ENCODE peak calls at places on chromosome 7, in five cellular contexts. R is pancreas, G is hepatocyte, U is neural progenitor cell, B is AG10803. Z is an unnamed sample.
A peak's percentile ranks its signal among the peaks of the same experiment; 100 is the strongest.

GRCh38 chr7:7181519-7182155 is 707 bp upstream of the C1GALT1 start:
- DNase-seq in R (no peak), G (peak; percentile 77), U (peak; percentile 49), B (peak; percentile 34), Z (no peak)

GRCh38 chr7:25894902-25895791 is 256.9 kb upstream of the NFE2L3 start:
- DNase-seq in R (peak; percentile 80), G (peak; percentile 78), U (peak; percentile 78), B (peak; percentile 11), Z (peak; percentile 15)

GRCh38 chr7:7327423-7327822 is 145.1 kb downstream of the C1GALT1 start:
- DNase-seq in R (no peak), G (no peak), U (no peak), B (no peak), Z (no peak)

GRCh38 chr7:140494877-140495276 is 15.6 kb upstream of the MKRN1 start:
- DNase-seq in R (no peak), G (no peak), U (no peak), B (no peak), Z (no peak)

GRCh38 chr7:135333196-135333595 is 99.6 kb downstream of the STRA8 start:
- DNase-seq in R (no peak), G (no peak), U (no peak), B (no peak), Z (no peak)

GRCh38 chr7:30256459-30256858 is 27.9 kb upstream of the ZNRF2 start:
- DNase-seq in R (no peak), G (no peak), U (no peak), B (no peak), Z (no peak)

GRCh38 chr7:113197274-113197673 is 78.9 kb upstream of the SMIM30 start:
- DNase-seq in R (no peak), G (no peak), U (no peak), B (peak; percentile 78), Z (peak; percentile 80)

GRCh38 chr7:113710310-113711106 is 208.3 kb downstream of the PPP1R3A start:
- DNase-seq in R (no peak), G (peak; percentile 88), U (peak; percentile 83), B (peak; percentile 80), Z (peak; percentile 86)

GRCh38 chr7:5692112-5692844 is 89.2 kb downstream of the RNF216 start:
- DNase-seq in R (no peak), G (peak; percentile 80), U (no peak), B (peak; percentile 100), Z (peak; percentile 97)

GRCh38 chr7:2641406-2642393 is 9.9 kb downstream of the TTYH3 start:
- DNase-seq in R (peak; percentile 85), G (peak; percentile 87), U (peak; percentile 94), B (peak; percentile 99), Z (peak; percentile 98)

GRCh38 chr7:5296627-5297226 is 14.0 kb downstream of the SLC29A4 start:
- DNase-seq in R (no peak), G (peak; percentile 32), U (peak; percentile 95), B (no peak), Z (no peak)

GRCh38 chr7:135917721-135918120 is 59.4 kb downstream of the MTPN start:
- DNase-seq in R (no peak), G (no peak), U (no peak), B (no peak), Z (no peak)

GRCh38 chr7:37193775-37194135 is 254.9 kb downstream of the ELMO1 start:
- DNase-seq in R (no peak), G (no peak), U (no peak), B (no peak), Z (no peak)

GRCh38 chr7:142812437-142813215 is 41.9 kb downstream of the PRSS2 start:
- DNase-seq in R (no peak), G (no peak), U (no peak), B (no peak), Z (no peak)

GRCh38 chr7:34740840-34741239 is 82.8 kb downstream of the NPSR1 start:
- DNase-seq in R (no peak), G (no peak), U (no peak), B (no peak), Z (no peak)

GRCh38 chr7:141568227-141568626 is 17.0 kb downstream of the AGK start:
- DNase-seq in R (no peak), G (no peak), U (no peak), B (no peak), Z (no peak)

GRCh38 chr7:99196536-99197288 is 11.2 kb downstream of the KPNA7 start:
- DNase-seq in R (no peak), G (no peak), U (no peak), B (peak; percentile 17), Z (peak; percentile 23)

GRCh38 chr7:98719396-98719795 is 102.3 kb downstream of the NPTX2 start:
- DNase-seq in R (no peak), G (no peak), U (no peak), B (no peak), Z (no peak)

GRCh38 chr7:151745090-151745638 is 131.8 kb downstream of the PRKAG2 start:
- DNase-seq in R (peak; percentile 79), G (peak; percentile 91), U (no peak), B (peak; percentile 54), Z (peak; percentile 70)

GRCh38 chr7:40899151-40899550 is 764.3 kb downstream of the SUGCT start:
- DNase-seq in R (no peak), G (no peak), U (no peak), B (no peak), Z (no peak)

GRCh38 chr7:2263176-2263575 is 21.1 kb downstream of the NUDT1 start:
- DNase-seq in R (no peak), G (no peak), U (no peak), B (no peak), Z (no peak)

GRCh38 chr7:112226701-112227276 is 20.3 kb downstream of the ZNF277 start:
- DNase-seq in R (no peak), G (no peak), U (no peak), B (no peak), Z (no peak)

GRCh38 chr7:64978497-64979203 is 12.2 kb downstream of the ZNF117 start:
- DNase-seq in R (no peak), G (no peak), U (no peak), B (no peak), Z (no peak)
- H3K4me3 ChIP-seq in R (no peak overlapping the region), G (no peak overlapping the region), U (no peak overlapping the region), B (no peak overlapping the region), Z (no peak overlapping the region)

DNA sequence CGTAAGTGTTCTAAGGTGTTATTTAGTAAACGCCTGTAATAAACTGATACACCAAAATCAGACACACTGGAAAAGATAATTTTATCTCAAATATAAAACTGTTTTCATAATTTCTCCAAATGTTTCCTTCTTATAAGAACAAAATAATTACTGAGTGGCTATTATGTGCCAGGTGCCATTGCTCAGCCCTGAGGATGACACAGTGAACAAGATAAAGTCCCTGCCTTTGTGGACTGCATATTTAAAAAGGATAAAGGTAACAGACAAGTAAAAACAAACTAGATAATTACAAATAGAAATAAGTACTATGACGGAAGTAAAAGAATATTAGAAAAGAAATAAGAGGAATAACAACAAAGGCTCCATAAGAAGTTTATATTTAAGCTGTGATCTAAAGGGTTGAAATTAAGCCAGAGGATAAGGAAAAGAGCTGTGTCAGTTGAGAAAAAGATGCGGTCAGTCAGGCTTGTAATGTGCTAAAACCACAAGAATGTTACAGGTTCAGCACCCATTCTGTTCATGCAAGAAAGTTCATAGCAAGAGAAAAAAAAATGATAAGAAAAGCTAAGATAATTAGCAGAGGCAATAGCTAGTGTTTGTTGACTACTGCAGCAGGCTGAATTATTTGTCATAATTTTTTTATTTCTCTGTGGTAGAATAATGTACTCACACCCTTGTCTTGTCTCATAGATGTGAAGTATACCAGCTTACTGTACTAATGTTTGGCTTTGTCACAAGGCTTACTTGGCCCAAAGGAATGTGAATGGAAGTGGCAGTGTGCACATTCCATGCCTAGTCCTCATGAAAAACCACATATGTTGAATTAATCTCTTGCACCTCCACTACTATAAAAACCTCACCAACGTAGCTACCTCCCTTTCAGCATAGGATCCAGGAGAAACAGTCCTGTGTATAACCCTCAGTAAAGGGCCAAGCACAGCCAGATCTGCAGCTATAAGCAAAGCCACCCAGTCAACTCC is 75.1 kb downstream of the CRPPA start:
- DNase-seq in R (no peak), G (no peak), U (no peak), B (peak; percentile 85), Z (peak; percentile 91)
- H3K4me3 ChIP-seq in R (no peak overlapping the region), G (no peak overlapping the region), U (no peak overlapping the region), B (no peak overlapping the region), Z (no peak overlapping the region)

GRCh38 chr7:20238268-20238753 is 21.1 kb upstream of the MACC1 start:
- DNase-seq in R (no peak), G (no peak), U (no peak), B (no peak), Z (no peak)
- H3K4me3 ChIP-seq in R (no peak overlapping the region), G (no peak overlapping the region), U (no peak overlapping the region), B (no peak overlapping the region), Z (no peak overlapping the region)

GRCh38 chr7:44275829-44276570 is 49.4 kb downstream of the CAMK2B start:
- DNase-seq in R (peak; percentile 6), G (peak; percentile 71), U (peak; percentile 94), B (no peak), Z (no peak)
- H3K4me3 ChIP-seq in R (no peak overlapping the region), G (no peak overlapping the region), U (peak overlapping the region; percentile 44), B (no peak overlapping the region), Z (no peak overlapping the region)

GRCh38 chr7:157855452-157856213 is 518.8 kb downstream of the DNAJB6 start:
- DNase-seq in R (no peak), G (no peak), U (peak; percentile 50), B (no peak), Z (no peak)

GRCh38 chr7:157854066-157854891 is 517.5 kb downstream of the DNAJB6 start:
- DNase-seq in R (no peak), G (no peak), U (no peak), B (no peak), Z (no peak)

GRCh38 chr7:157853076-157853788 is 516.4 kb downstream of the DNAJB6 start:
- DNase-seq in R (no peak), G (no peak), U (no peak), B (no peak), Z (no peak)

GRCh38 chr7:157855016-157855415 is 518.2 kb downstream of the DNAJB6 start:
- DNase-seq in R (no peak), G (no peak), U (no peak), B (no peak), Z (no peak)

GRCh38 chr7:157853789-157854065 is 516.9 kb downstream of the DNAJB6 start:
- DNase-seq in R (no peak), G (no peak), U (no peak), B (no peak), Z (no peak)
- H3K4me3 ChIP-seq in R (no peak overlapping the region), G (no peak overlapping the region), U (no peak overlapping the region), B (no peak overlapping the region), Z (no peak overlapping the region)

DNA sequence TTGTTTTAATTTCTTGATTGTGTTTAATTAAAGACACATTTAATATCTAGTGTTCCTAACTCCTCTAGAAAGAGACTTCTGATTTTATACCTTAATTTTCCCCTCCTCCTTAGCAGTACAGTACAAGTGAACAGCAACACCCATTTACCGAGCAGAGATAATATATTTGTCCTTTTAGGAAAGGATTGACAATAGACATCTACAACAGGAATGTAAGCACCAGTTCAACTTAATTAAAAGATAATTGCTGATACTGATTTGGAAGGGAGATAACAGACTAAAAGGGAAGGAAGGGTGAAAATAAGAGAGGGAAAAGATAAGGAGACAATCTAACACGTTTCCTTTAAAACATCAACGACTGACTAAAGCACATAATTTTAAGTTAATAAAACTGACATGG is 119.3 kb downstream of the SRPK2 start:
- DNase-seq in R (no peak), G (no peak), U (no peak), B (no peak), Z (no peak)
- H3K4me3 ChIP-seq in R (no peak overlapping the region), G (peak overlapping the region; percentile 20), U (no peak overlapping the region), B (peak overlapping the region; percentile 28), Z (peak overlapping the region; percentile 15)